ENCODE peak calls at places on chromosomes 6 and 20, in six cellular contexts. E is testis, G is cardiac muscle cell, Q is mesenchymal stem cell, Y is psoas muscle, J is H9. A is an unnamed sample. For H3K9me3, the result is how much of the 10 kb centered on the place peaks cover.

GRCh38 chr6:7542065-7542877 is 800 bp downstream of the DSP start:
- DNase-seq in E (peak), J (peak), G (no peak), Q (peak), Y (no peak), A (no peak)

GRCh38 chr6:111976169-111976568 is 77.7 kb upstream of the CCN6 start:
- DNase-seq in Q (no peak), J (no peak), E (no peak), G (peak), Y (no peak), A (no peak)

GRCh38 chr20:51493346-51493791 is 49.1 kb downstream of the NFATC2 start:
- DNase-seq in J (no peak), Q (no peak), Y (no peak), E (no peak), G (no peak), A (no peak)

GRCh38 chr6:69729870-69730449 is 66.8 kb downstream of the LMBRD1 start:
- DNase-seq in J (no peak), E (no peak), Y (no peak), Q (peak), G (peak), A (no peak)

GRCh38 chr6:137402143-137402542 is 92.1 kb downstream of the OLIG3 start:
- DNase-seq in E (no peak), J (no peak), Q (no peak), G (no peak), Y (no peak), A (no peak)

GRCh38 chr20:36273414-36274247 is 32.5 kb upstream of the DLGAP4 start:
- DNase-seq in Y (peak), J (no peak), Q (peak), G (peak), E (peak), A (peak)

GRCh38 chr6:42618686-42619085 is 54.9 kb downstream of the UBR2 start:
- DNase-seq in E (no peak), J (peak), Q (no peak), Y (peak), G (peak), A (no peak)

GRCh38 chr20:19815553-19815991 is 57.5 kb downstream of the RIN2 start:
- DNase-seq in G (peak), J (no peak), Y (peak), E (no peak), Q (peak), A (no peak)

GRCh38 chr6:163860194-163861081 is 445.9 kb downstream of the QKI start:
- DNase-seq in E (no peak), Y (peak), G (peak), Q (peak), J (no peak), A (peak)

GRCh38 chr20:56808732-56809131 is 179.6 kb downstream of the TFAP2C start:
- DNase-seq in J (peak), Y (no peak), E (no peak), Q (no peak), G (no peak), A (no peak)

GRCh38 chr6:170021579-170021978 is 269.3 kb downstream of the DLL1 start:
- DNase-seq in Y (no peak), E (no peak), Q (no peak), G (no peak), J (no peak), A (no peak)

GRCh38 chr6:112626468-112627082 is 279.4 kb downstream of the RFPL4B start:
- DNase-seq in E (no peak), Q (peak), G (peak), Y (no peak), J (no peak), A (no peak)

GRCh38 chr6:115932481-115932880 is 128.2 kb downstream of the FRK start:
- DNase-seq in J (no peak), Q (no peak), Y (no peak), G (peak), E (no peak), A (no peak)

GRCh38 chr20:47330933-47331708 is 25.4 kb downstream of the ZMYND8 start:
- DNase-seq in Q (peak), E (no peak), J (no peak), Y (no peak), G (peak), A (no peak)

GRCh38 chr6:136757150-136757549 is 35.1 kb downstream of the MAP3K5 start:
- DNase-seq in J (no peak), Y (no peak), G (peak), Q (peak), E (no peak), A (no peak)

GRCh38 chr20:23909390-23909789 is 29.8 kb upstream of the CST5 start:
- DNase-seq in J (no peak), Q (no peak), E (no peak), Y (no peak), G (no peak), A (no peak)

GRCh38 chr6:17226766-17227338 is 54.3 kb upstream of the RBM24 start:
- DNase-seq in Q (peak), Y (no peak), E (no peak), G (no peak), J (no peak), A (no peak)

GRCh38 chr6:149990672-149991402 is 27.1 kb downstream of the ULBP1 start:
- DNase-seq in E (peak), Q (peak), G (no peak), J (no peak), Y (no peak), A (peak)

GRCh38 chr6:15285682-15286294 is 39.9 kb downstream of the JARID2 start:
- DNase-seq in E (no peak), J (no peak), G (no peak), Q (no peak), Y (no peak), A (no peak)

GRCh38 chr6:142913511-142914047 is 31.4 kb downstream of the HIVEP2 start:
- DNase-seq in Y (no peak), J (no peak), G (no peak), Q (no peak), E (peak), A (no peak)

GRCh38 chr20:31844737-31845299 is 586 bp downstream of the FOXS1 start:
- DNase-seq in J (no peak), E (no peak), Y (no peak), G (no peak), Q (no peak), A (no peak)

GRCh38 chr6:79604583-79605037 is 26.5 kb upstream of the SH3BGRL2 start:
- DNase-seq in Q (no peak), J (no peak), Y (no peak), G (peak), E (no peak), A (no peak)

GRCh38 chr20:9375221-9375681 is 139.1 kb upstream of the LAMP5 start:
- DNase-seq in E (no peak), Q (peak), G (no peak), Y (no peak), J (no peak), A (no peak)

GRCh38 chr6:28816339-28816908 is 107.4 kb downstream of the TRIM27 start:
- DNase-seq in Q (no peak), J (no peak), E (no peak), G (no peak), Y (no peak), A (no peak)

GRCh38 chr20:31663838-31664695 is 26.4 kb downstream of the COX4I2 start:
- DNase-seq in Y (no peak), Q (no peak), G (no peak), J (no peak), E (no peak), A (no peak)

GRCh38 chr6:26536571-26537159 is 1.5 kb upstream of the HMGN4 start:
- DNase-seq in Q (peak), E (peak), Y (no peak), J (peak), G (peak), A (peak)

GRCh38 chr6:129102741-129103140 is 219.8 kb downstream of the LAMA2 start:
- DNase-seq in G (peak), Y (no peak), J (no peak), E (peak), Q (peak), A (no peak)

GRCh38 chr6:100426241-100426640 is 38.5 kb downstream of the SIM1 start:
- DNase-seq in G (no peak), E (no peak), J (no peak), Y (no peak), Q (no peak), A (no peak)

GRCh38 chr6:74128536-74128935 is 432.5 kb downstream of the CD109 start:
- DNase-seq in G (peak), Y (no peak), E (no peak), Q (peak), J (no peak), A (no peak)

GRCh38 chr6:119672725-119673124 is 323.2 kb upstream of the MAN1A1 start:
- DNase-seq in J (peak), E (no peak), G (no peak), Y (no peak), Q (no peak), A (peak)

DNA sequence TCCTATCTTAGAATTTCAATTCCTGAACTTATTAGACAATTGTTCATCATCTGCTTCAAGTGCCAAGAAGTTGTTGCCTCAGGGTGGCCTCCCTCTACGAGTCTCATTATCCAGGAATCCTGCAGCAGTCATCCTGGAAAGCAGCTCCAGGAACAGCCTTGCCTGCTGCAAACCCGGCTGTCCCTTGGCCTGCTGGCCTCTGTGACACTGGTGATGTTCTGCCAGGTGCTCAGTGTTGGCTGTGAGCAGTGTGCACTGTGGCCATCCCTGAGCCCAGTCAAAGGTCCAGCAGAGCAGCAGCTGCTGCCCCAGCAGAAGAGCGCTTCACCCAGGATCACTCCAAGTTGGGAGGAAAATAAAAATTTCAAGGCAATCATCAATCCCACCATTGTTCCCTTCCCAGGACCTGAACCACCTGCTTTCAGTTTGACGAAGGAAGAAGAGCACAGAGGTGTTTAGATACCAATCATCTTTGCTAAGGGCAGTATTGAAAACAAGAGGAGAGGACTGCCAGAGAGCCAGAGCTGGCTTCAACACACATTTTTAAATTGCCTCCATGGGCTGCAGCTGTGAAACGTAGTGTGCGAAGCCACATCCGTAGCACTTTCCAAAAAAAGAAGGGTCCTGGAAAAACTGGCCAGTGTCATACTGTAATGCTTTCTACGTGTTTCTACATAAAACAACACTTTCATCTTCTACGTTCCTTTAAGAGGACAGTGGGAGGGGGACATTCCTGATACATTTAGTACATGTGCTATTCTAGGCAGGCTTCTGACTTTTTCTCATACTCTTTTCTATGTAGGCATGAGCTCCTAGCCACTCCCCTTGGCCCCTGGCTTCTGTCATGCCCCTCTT is 7.2 kb upstream of the FAM50B start:
- DNase-seq in G (peak), Y (peak), J (no peak), E (no peak), Q (peak), A (no peak)
- H3K27ac ChIP-seq in G (no peak), Y (peak), J (no peak), E (no peak), Q (no peak), A (no peak)

DNA sequence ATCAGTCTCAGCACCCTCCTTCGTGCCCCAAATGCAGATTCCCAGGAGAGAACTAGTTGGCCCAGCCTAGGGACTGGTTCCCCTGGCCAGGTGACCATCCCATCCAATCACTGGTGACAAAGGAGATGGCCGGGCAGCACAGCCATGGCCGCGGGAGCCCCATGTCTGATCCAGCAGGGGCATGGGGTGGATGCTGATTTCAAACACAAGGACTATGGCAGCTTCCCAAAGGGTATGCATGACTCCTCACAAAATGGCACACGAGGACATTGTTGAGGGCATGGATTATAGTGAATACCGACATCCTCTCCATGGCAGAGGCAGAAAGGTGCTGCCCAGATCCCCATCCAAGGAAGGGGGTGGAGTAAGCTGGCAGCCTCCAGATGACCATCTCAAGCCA is 9.9 kb upstream of the LSM14B start:
- DNase-seq in Y (no peak), Q (no peak), E (no peak), J (no peak), G (no peak), A (no peak)
- H3K9me3 ChIP-seq in Y (half or more), Q (under half), E (under half), J (under half), G (under half), A (under half)

GRCh38 chr6:43670623-43670986 is 17.0 kb downstream of the MRPS18A start:
- DNase-seq in G (no peak), E (no peak), Y (no peak), J (no peak), Q (no peak), A (no peak)
- H3K27ac ChIP-seq in G (peak), E (no peak), Y (peak), J (no peak), Q (no peak), A (no peak)

GRCh38 chr20:29878281-29878741 is 1379.2 kb upstream of the DEFB115 start:
- DNase-seq in G (peak), Y (peak), Q (no peak), E (peak), J (no peak), A (peak)
- H3K9me3 ChIP-seq in G (under half), Y (under half), Q (under half), E (under half), J (half or more), A (under half)

DNA sequence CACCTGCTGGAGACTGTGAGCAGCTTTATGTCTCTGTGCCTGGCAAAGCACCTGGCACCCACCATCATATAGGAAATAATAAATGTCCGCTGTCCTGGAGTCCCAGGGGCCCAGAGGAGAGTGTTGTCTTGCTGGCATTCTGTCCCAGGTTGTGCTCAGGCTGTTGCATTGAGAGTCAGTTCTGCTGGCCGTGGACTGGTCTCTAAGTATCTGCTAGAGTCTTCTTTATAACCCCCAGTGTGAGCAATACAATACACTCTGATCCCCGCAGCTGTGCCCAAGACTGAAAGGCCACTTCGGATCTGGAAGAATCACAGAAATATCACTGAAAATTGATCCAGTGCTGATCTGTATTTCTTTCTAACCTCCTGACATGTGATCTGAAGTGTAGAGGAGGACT is 38.3 kb upstream of the HINT3 start:
- DNase-seq in J (no peak), G (no peak), Y (no peak), E (no peak), Q (no peak), A (no peak)
- H3K27ac ChIP-seq in J (no peak), G (no peak), Y (peak), E (no peak), Q (no peak), A (no peak)

GRCh38 chr6:2324166-2324953 is 79.0 kb upstream of the GMDS start:
- DNase-seq in E (no peak), Q (no peak), G (no peak), Y (no peak), J (no peak), A (no peak)

GRCh38 chr6:2327591-2327990 is 82.2 kb upstream of the GMDS start:
- DNase-seq in G (no peak), Q (no peak), E (no peak), Y (no peak), J (no peak), A (no peak)
- H3K9me3 ChIP-seq in G (under half), Q (half or more), E (under half), Y (under half), J (under half), A (under half)

DNA sequence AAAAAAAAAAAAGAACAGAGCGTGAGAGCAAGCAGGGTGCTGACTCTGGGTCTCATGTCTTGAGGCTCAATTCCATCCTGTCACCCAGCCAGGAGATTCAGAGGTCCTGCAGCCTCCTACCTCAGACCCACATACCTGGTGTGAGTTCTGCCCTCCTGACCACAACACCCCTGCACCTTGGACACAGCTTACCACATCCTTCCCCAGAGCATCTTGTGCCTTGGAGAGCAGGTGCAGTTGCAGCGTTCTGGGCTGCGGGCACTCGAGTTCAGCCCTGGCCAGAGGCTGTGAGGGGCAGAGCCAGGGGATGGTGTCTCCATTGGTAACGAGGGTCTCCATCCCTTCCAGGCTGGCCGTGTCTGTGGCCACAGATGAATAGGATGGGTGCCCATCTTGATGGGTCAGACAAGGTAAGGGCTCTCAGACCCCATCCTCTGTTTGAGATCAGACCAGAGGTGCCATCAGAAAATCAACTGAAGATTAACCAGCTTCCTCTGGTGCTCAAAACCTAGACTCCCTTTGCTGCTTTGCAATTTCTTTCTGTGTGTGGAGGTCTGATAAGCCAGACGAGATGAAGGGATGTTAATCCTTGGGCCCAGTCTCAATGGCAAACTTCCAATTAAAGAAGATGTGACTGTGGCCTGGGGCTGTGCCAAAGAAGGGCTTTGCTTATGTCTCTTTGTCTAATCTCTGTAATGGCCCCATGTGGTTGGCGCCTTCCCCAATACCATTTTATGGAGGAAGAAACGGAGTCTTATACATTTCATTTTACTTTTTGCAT is 14.7 kb upstream of the ZNF831 start:
- DNase-seq in E (no peak), G (no peak), Y (no peak), J (no peak), Q (no peak), A (no peak)
- H3K27ac ChIP-seq in E (no peak), G (no peak), Y (no peak), J (no peak), Q (no peak), A (no peak)

GRCh38 chr6:23478324-23478723 is 647.7 kb upstream of the NRSN1 start:
- DNase-seq in G (no peak), J (no peak), Y (no peak), E (no peak), Q (no peak), A (no peak)
- H3K9me3 ChIP-seq in G (under half), J (under half), Y (under half), E (under half), Q (under half), A (under half)